ENCODE peak calls at places on chromosomes 1 and 21, in four cellular contexts. F is GM03348, P is Caco-2, J is omental fat pad. T is an unnamed sample.
A peak's percentile ranks its signal among the peaks of the same experiment; 100 is the strongest.

GRCh38 chr1:43237131-43237530 is 32.7 kb upstream of the TMEM125 start:
- DNase-seq in P (no peak), J (no peak), F (no peak), T (no peak)

GRCh38 chr1:14506471-14506870 is 92.0 kb upstream of the KAZN start:
- DNase-seq in P (no peak), F (no peak), J (no peak), T (no peak)

GRCh38 chr1:209743145-209743482 is 12.7 kb upstream of the TRAF3IP3 start:
- DNase-seq in F (peak; percentile 27), J (no peak), P (no peak), T (peak; percentile 77)

GRCh38 chr1:39625462-39626273 is 13.8 kb downstream of the HEYL start:
- DNase-seq in J (no peak), P (no peak), F (peak; percentile 74), T (peak; percentile 96)

GRCh38 chr1:41516168-41516961 is 31.9 kb upstream of the EDN2 start:
- DNase-seq in P (peak; percentile 79), F (peak; percentile 98), J (peak; percentile 75), T (peak; percentile 92)

GRCh38 chr1:94876362-94876761 is 50.5 kb downstream of the CNN3 start:
- DNase-seq in F (peak; percentile 20), P (no peak), J (no peak), T (peak; percentile 68)

GRCh38 chr21:14989359-14989758 is 75.4 kb downstream of the NRIP1 start:
- DNase-seq in P (no peak), F (peak; percentile 23), J (no peak), T (peak; percentile 50)

GRCh38 chr1:200899954-200900867 is 5.5 kb downstream of the INAVA start:
- DNase-seq in P (no peak), F (no peak), J (no peak), T (no peak)

GRCh38 chr1:243713470-243714186 is 136.4 kb downstream of the AKT3 start:
- DNase-seq in J (no peak), F (peak; percentile 26), P (no peak), T (peak; percentile 73)

GRCh38 chr1:119773711-119774241 is 5.1 kb upstream of the HMGCS2 start:
- DNase-seq in F (peak; percentile 24), J (no peak), P (no peak), T (peak; percentile 56)

GRCh38 chr1:29208462-29208861 is 22.3 kb downstream of the MECR start:
- DNase-seq in P (peak; percentile 43), F (no peak), J (no peak), T (no peak)

GRCh38 chr1:228911225-228911624 is 175.9 kb downstream of the RHOU start:
- DNase-seq in J (no peak), F (no peak), P (no peak), T (no peak)

GRCh38 chr1:15153184-15153841 is at the start of gene TMEM51:
- DNase-seq in F (peak; percentile 83), J (no peak), P (peak; percentile 74), T (peak; percentile 59)

GRCh38 chr1:50970927-50971582 is 1.0 kb downstream of the CDKN2C start:
- DNase-seq in J (no peak), F (no peak), P (no peak), T (no peak)

GRCh38 chr1:99004270-99005141 is at the start of gene PLPPR5:
- DNase-seq in J (no peak), P (no peak), F (peak; percentile 48), T (peak; percentile 18)

GRCh38 chr1:67564193-67564592 is 120.8 kb upstream of the GADD45A start:
- DNase-seq in P (no peak), F (peak; percentile 54), J (no peak), T (peak; percentile 78)

GRCh38 chr1:245153645-245154428 is 948 bp upstream of the KIF26B start:
- DNase-seq in J (no peak), F (peak; percentile 48), P (no peak), T (no peak)

GRCh38 chr1:32014937-32015363 is 1.3 kb downstream of the KHDRBS1 start:
- DNase-seq in P (no peak), J (no peak), F (peak; percentile 20), T (no peak)

GRCh38 chr1:245074232-245074747 is 80.5 kb upstream of the KIF26B start:
- DNase-seq in J (no peak), P (no peak), F (peak; percentile 28), T (no peak)

GRCh38 chr21:35768187-35768586 is 292.1 kb downstream of the SETD4 start:
- DNase-seq in J (no peak), F (peak; percentile 25), P (no peak), T (no peak)

GRCh38 chr1:246066553-246066952 is 440.5 kb downstream of the SMYD3 start:
- DNase-seq in F (no peak), J (no peak), P (no peak), T (no peak)

GRCh38 chr1:245129811-245130210 is 25.0 kb upstream of the KIF26B start:
- DNase-seq in P (no peak), J (no peak), F (no peak), T (peak; percentile 67)

GRCh38 chr1:23906731-23907130 is 6.4 kb downstream of the CNR2 start:
- DNase-seq in F (no peak), J (no peak), P (no peak), T (no peak)

GRCh38 chr1:168923521-168924136 is 182.9 kb upstream of the ATP1B1 start:
- DNase-seq in P (no peak), J (no peak), F (no peak), T (no peak)

GRCh38 chr1:3914331-3914851 is 14.3 kb upstream of the C1orf174 start:
- DNase-seq in F (no peak), P (peak; percentile 17), J (no peak), T (no peak)

GRCh38 chr1:75482951-75483350 is 128.0 kb downstream of the SLC44A5 start:
- DNase-seq in J (no peak), P (no peak), F (no peak), T (no peak)

GRCh38 chr21:35220301-35220700 is 171.2 kb upstream of the RUNX1 start:
- DNase-seq in J (no peak), P (no peak), F (no peak), T (peak; percentile 63)

GRCh38 chr1:223846668-223847007 is 891 bp upstream of the TP53BP2 start:
- DNase-seq in J (no peak), F (peak; percentile 60), P (no peak), T (peak; percentile 38)

GRCh38 chr1:27416387-27417111 is 24.1 kb downstream of the GPR3 start:
- DNase-seq in P (peak; percentile 51), F (peak; percentile 57), J (no peak), T (peak; percentile 82)

GRCh38 chr1:157292809-157293564 is 154.8 kb upstream of the ETV3 start:
- DNase-seq in J (no peak), P (no peak), F (no peak), T (no peak)